ENCODE peak calls at places on chromosome 10, in eight cellular contexts. I is left ventricle myocardium superior; B is brain microvascular endothelial cell; H is occipital lobe; O is GM23248; P is heart left ventricle; G is posterior cingulate gyrus; D is stimulated activated CD8-positive, alpha-beta memory T cell treated with anti-CD3 and anti-CD28 coated beads, Interleukin-12 subunit alpha, Interleukin-12 subunit beta, amount 100 ng/mL, for 4 hours. V is an unnamed sample.

GRCh38 chr10:4059471-4060138 is 274.6 kb upstream of the KLF6 start:
- DNase-seq in I (no peak), B (no peak), H (no peak), O (no peak), P (no peak), G (no peak), D (no peak), V (no peak)

GRCh38 chr10:78925800-78926319 is 142.9 kb upstream of the ZMIZ1 start:
- DNase-seq in I (no peak), B (peak), H (no peak), O (peak), P (no peak), G (no peak), D (no peak), V (peak)

GRCh38 chr10:133128126-133129081 is 31.6 kb upstream of the KNDC1 start:
- DNase-seq in I (peak), B (no peak), H (no peak), O (no peak), P (peak), G (no peak), D (no peak), V (no peak)

GRCh38 chr10:129323311-129323710 is 143.7 kb upstream of the MGMT start:
- DNase-seq in I (no peak), B (no peak), H (no peak), O (no peak), P (no peak), G (no peak), D (no peak), V (no peak)

GRCh38 chr10:98320476-98321202 is 52.6 kb upstream of the LOXL4 start:
- DNase-seq in I (no peak), B (no peak), H (no peak), O (no peak), P (no peak), G (no peak), D (no peak), V (no peak)

GRCh38 chr10:10677479-10677878 is 340.2 kb upstream of the CELF2 start:
- DNase-seq in I (peak), B (peak), H (no peak), O (peak), P (peak), G (no peak), D (no peak), V (peak)

GRCh38 chr10:43064331-43065075 is 12.4 kb upstream of the RET start:
- DNase-seq in I (peak), B (no peak), H (no peak), O (no peak), P (no peak), G (no peak), D (no peak), V (no peak)

GRCh38 chr10:77168861-77169260 is 468.7 kb downstream of the KCNMA1 start:
- DNase-seq in I (no peak), B (no peak), H (no peak), O (no peak), P (no peak), G (no peak), D (no peak), V (no peak)

GRCh38 chr10:79422178-79422892 is 23.1 kb downstream of the ZCCHC24 start:
- DNase-seq in I (peak), B (peak), H (no peak), O (peak), P (peak), G (no peak), D (no peak), V (no peak)

GRCh38 chr10:81600185-81600584 is 274.8 kb upstream of the NRG3 start:
- DNase-seq in I (no peak), B (peak), H (no peak), O (peak), P (no peak), G (no peak), D (no peak), V (no peak)

GRCh38 chr10:91885362-91886079 is 23.8 kb downstream of the FGFBP3 start:
- DNase-seq in I (no peak), B (no peak), H (no peak), O (no peak), P (no peak), G (no peak), D (no peak), V (no peak)

V was measured in NCI-H226.